ENCODE peak calls at places on chromosomes 1 and 21, in four cellular contexts. T, S, I and K are unnamed samples.

GRCh38 chr1:158147396-158148353 is 33.0 kb upstream of the CD1D start:
- DNase-seq in I (no peak), S (no peak), T (no peak), K (no peak)

GRCh38 chr1:47791879-47792608 is 205.1 kb downstream of the TRABD2B start:
- DNase-seq in T (no peak), S (no peak), I (no peak), K (no peak)

GRCh38 chr1:198970919-198971318 is 332.1 kb downstream of the PTPRC start:
- DNase-seq in T (no peak), I (no peak), S (no peak), K (no peak)

GRCh38 chr1:185317886-185318310 is 855 bp upstream of the IVNS1ABP start:
- DNase-seq in I (peak), T (peak), S (no peak), K (no peak)

GRCh38 chr1:184393924-184394323 is 7.1 kb downstream of the C1orf21 start:
- DNase-seq in T (no peak), S (no peak), I (no peak), K (no peak)

GRCh38 chr1:6646499-6647148 is 22.0 kb downstream of the THAP3 start:
- DNase-seq in S (peak), T (peak), I (peak), K (peak)

GRCh38 chr1:156533568-156534220 is 33.1 kb upstream of the MEF2D start:
- DNase-seq in I (no peak), S (no peak), T (no peak), K (no peak)

GRCh38 chr1:13917607-13918006 is 217.6 kb downstream of the PRDM2 start:
- DNase-seq in S (no peak), T (no peak), I (no peak), K (no peak)

GRCh38 chr1:213934642-213935041 is 53.1 kb upstream of the PROX1 start:
- DNase-seq in S (no peak), I (peak), T (no peak), K (peak)

GRCh38 chr21:46634427-46634826 is 1.0 kb upstream of the PRMT2 start:
- DNase-seq in T (no peak), S (no peak), I (no peak), K (no peak)

GRCh38 chr1:242787968-242788367 is 263.5 kb upstream of the PLD5 start:
- DNase-seq in T (no peak), I (no peak), S (no peak), K (no peak)

GRCh38 chr1:208179850-208180416 is 64.3 kb downstream of the PLXNA2 start:
- DNase-seq in I (no peak), T (no peak), S (no peak), K (no peak)

GRCh38 chr1:20401405-20402010 is 84.5 kb downstream of the CAMK2N1 start:
- DNase-seq in I (peak), S (no peak), T (no peak), K (no peak)

GRCh38 chr1:239197871-239198270 is 188.5 kb upstream of the CHRM3 start:
- DNase-seq in S (no peak), I (no peak), T (no peak), K (no peak)

GRCh38 chr21:46205121-46205520 is 20.9 kb upstream of the SPATC1L start:
- DNase-seq in S (no peak), I (no peak), T (no peak), K (no peak)

GRCh38 chr1:225882008-225882698 is at the start of gene TMEM63A:
- DNase-seq in T (peak), I (peak), S (no peak), K (no peak)

GRCh38 chr1:27891196-27891889 is 19.0 kb downstream of the THEMIS2 start:
- DNase-seq in I (no peak), T (no peak), S (no peak), K (no peak)

GRCh38 chr1:74728736-74729135 is 4.1 kb downstream of the CRYZ start:
- DNase-seq in I (no peak), S (no peak), T (no peak), K (no peak)

GRCh38 chr21:29943885-29944284 is 4.1 kb upstream of the GRIK1 start:
- DNase-seq in T (peak), S (no peak), I (no peak), K (no peak)

GRCh38 chr1:53559391-53559815 is 100.2 kb downstream of the DMRTB1 start:
- DNase-seq in S (no peak), I (no peak), T (no peak), K (no peak)

GRCh38 chr1:99481391-99481996 is 164.4 kb upstream of the PALMD start:
- DNase-seq in T (peak), I (peak), S (no peak), K (no peak)

GRCh38 chr1:86018311-86018923 is 138.2 kb downstream of the COL24A1 start:
- DNase-seq in T (peak), I (peak), S (no peak), K (no peak)

GRCh38 chr1:26408604-26409003 is 2.0 kb upstream of the LIN28A start:
- DNase-seq in S (no peak), I (peak), T (no peak), K (no peak)

GRCh38 chr21:25421327-25422028 is 185.8 kb downstream of the MRPL39 start:
- DNase-seq in S (no peak), I (no peak), T (peak), K (peak)

GRCh38 chr1:213260322-213261075 is 209.5 kb downstream of the RPS6KC1 start:
- DNase-seq in T (no peak), S (no peak), I (no peak), K (no peak)

GRCh38 chr21:44021064-44021463 is 9.0 kb downstream of the TRAPPC10 start:
- DNase-seq in S (no peak), T (peak), I (no peak), K (no peak)

GRCh38 chr21:46184625-46185555 is 631 bp upstream of the SPATC1L start:
- DNase-seq in S (no peak), I (peak), T (peak), K (peak)

GRCh38 chr1:34266127-34266951 is 89.6 kb downstream of the C1orf94 start:
- DNase-seq in S (no peak), I (no peak), T (peak), K (no peak)

GRCh38 chr1:41360074-41361027 is 883 bp upstream of the FOXO6 start:
- DNase-seq in I (no peak), T (peak), S (no peak), K (no peak)

GRCh38 chr1:163174524-163175437 is 27.9 kb downstream of the RGS5 start:
- DNase-seq in S (no peak), I (peak), T (peak), K (no peak)

GRCh38 chr1:228490120-228491078 is 3.2 kb downstream of the RNF187 start:
- DNase-seq in I (peak), S (no peak), T (peak), K (no peak)

GRCh38 chr21:35563885-35564451 is 496.4 kb downstream of the SETD4 start:
- DNase-seq in S (peak), I (no peak), T (no peak), K (no peak)